ENCODE peak calls at places on chromosomes 12 and 14, in eight cellular contexts. H is hippocampal formation, A is D341Med, K is cardiac fibroblast, V is LHCN-M2, Q is Calu3, E is GM23338, X is OCI-M1. C is an unnamed sample.

GRCh38 chr14:72810201-72810600 is 83.7 kb downstream of the DPF3 start:
- DNase-seq in E (no peak), X (no peak), Q (no peak), K (peak; percentile 27), V (no peak), A (no peak), H (no peak), C (no peak)

GRCh38 chr14:96634481-96634880 is 132.3 kb downstream of the PAPOLA start:
- DNase-seq in X (no peak), A (peak; percentile 15), V (no peak), H (no peak), Q (no peak), E (no peak), K (no peak), C (peak; percentile 17)

GRCh38 chr14:69363055-69363454 is 35.0 kb downstream of the ERH start:
- DNase-seq in K (peak; percentile 48), X (no peak), E (peak; percentile 72), Q (no peak), V (no peak), H (peak; percentile 10), A (peak; percentile 56), C (no peak)

GRCh38 chr12:114783176-114783575 is 99.2 kb upstream of the TBX3 start:
- DNase-seq in V (no peak), K (no peak), Q (no peak), E (no peak), X (no peak), A (no peak), H (no peak), C (no peak)

GRCh38 chr14:76773188-76773885 is 12.1 kb downstream of the VASH1 start:
- DNase-seq in X (peak; percentile 85), H (no peak), K (peak; percentile 80), E (no peak), Q (peak; percentile 75), V (peak; percentile 78), A (no peak), C (peak; percentile 59)

GRCh38 chr14:82533351-82533750 is 999.7 kb upstream of the SEL1L start:
- DNase-seq in A (no peak), V (no peak), Q (no peak), X (no peak), K (no peak), H (no peak), E (no peak), C (no peak)

GRCh38 chr12:28951941-28952340 is 197.1 kb upstream of the FAR2 start:
- DNase-seq in V (no peak), H (no peak), K (no peak), A (no peak), Q (no peak), E (no peak), X (no peak), C (no peak)

GRCh38 chr12:105272814-105273416 is 36.9 kb upstream of the APPL2 start:
- DNase-seq in E (no peak), H (no peak), K (no peak), Q (no peak), A (no peak), V (no peak), X (no peak), C (no peak)

GRCh38 chr12:49609875-49610154 is 4.4 kb upstream of the FAM186B start:
- DNase-seq in V (no peak), H (no peak), K (no peak), Q (no peak), X (no peak), A (no peak), E (no peak), C (no peak)

GRCh38 chr14:78974691-78975090 is 804.5 kb downstream of the NRXN3 start:
- DNase-seq in E (no peak), H (no peak), K (peak; percentile 89), Q (no peak), X (no peak), V (no peak), A (no peak), C (no peak)

GRCh38 chr12:62606654-62607053 is 140.0 kb downstream of the MON2 start:
- DNase-seq in H (no peak), A (no peak), X (no peak), K (no peak), V (no peak), Q (no peak), E (no peak), C (no peak)

GRCh38 chr14:102140027-102140749 is 491 bp downstream of the WDR20 start:
- DNase-seq in K (peak; percentile 27), V (peak; percentile 18), X (peak; percentile 24), Q (peak; percentile 29), H (peak; percentile 57), E (peak; percentile 43), A (peak; percentile 56), C (peak; percentile 46)

GRCh38 chr14:26765768-26766550 is 168.1 kb upstream of the NOVA1 start:
- DNase-seq in V (peak; percentile 86), H (no peak), Q (no peak), X (no peak), K (peak; percentile 94), A (no peak), E (no peak), C (peak; percentile 41)

GRCh38 chr14:55297611-55298323 is 26.5 kb downstream of the FBXO34 start:
- DNase-seq in X (no peak), A (no peak), H (no peak), E (peak; percentile 27), V (no peak), K (no peak), Q (peak; percentile 62), C (peak; percentile 81)

GRCh38 chr14:100082723-100083122 is 17.5 kb downstream of the EVL start:
- DNase-seq in E (no peak), Q (no peak), X (no peak), A (no peak), V (no peak), K (no peak), H (no peak), C (no peak)

GRCh38 chr12:18206198-18206597 is 55.1 kb upstream of the PIK3C2G start:
- DNase-seq in V (no peak), K (no peak), E (no peak), A (no peak), X (no peak), Q (no peak), H (no peak), C (no peak)

GRCh38 chr12:92784795-92785562 is 82.2 kb downstream of the PLEKHG7 start:
- DNase-seq in Q (peak; percentile 45), H (no peak), V (peak; percentile 76), K (peak; percentile 84), E (peak; percentile 88), X (peak; percentile 89), A (peak; percentile 70), C (no peak)

GRCh38 chr14:104299993-104300761 is 161.8 kb downstream of the KIF26A start:
- DNase-seq in A (no peak), V (no peak), K (no peak), H (no peak), Q (no peak), X (no peak), E (no peak), C (no peak)

GRCh38 chr12:132281021-132281420 is 48.4 kb downstream of the GALNT9 start:
- DNase-seq in A (no peak), E (no peak), X (no peak), H (no peak), V (no peak), K (no peak), Q (no peak), C (no peak)

GRCh38 chr14:105853089-105853906 is 326.9 kb downstream of the TMEM121 start:
- DNase-seq in K (no peak), A (peak; percentile 12), V (no peak), H (no peak), E (no peak), Q (no peak), X (no peak), C (no peak)

GRCh38 chr12:34287986-34288962 is 266.0 kb downstream of the ALG10 start:
- DNase-seq in Q (no peak), X (no peak), A (no peak), K (no peak), V (no peak), E (no peak), H (no peak), C (no peak)

GRCh38 chr14:23071244-23071974 is 14.1 kb upstream of the CDH24 start:
- DNase-seq in E (peak; percentile 95), H (no peak), A (peak; percentile 92), Q (peak; percentile 80), V (peak; percentile 93), X (no peak), K (peak; percentile 92), C (peak; percentile 85)

GRCh38 chr14:27040552-27040951 is 442.7 kb upstream of the NOVA1 start:
- DNase-seq in E (no peak), X (no peak), K (no peak), H (no peak), A (no peak), Q (no peak), V (no peak), C (no peak)

GRCh38 chr12:69985656-69986055 is 160.6 kb downstream of the MYRFL start:
- DNase-seq in A (peak; percentile 67), E (peak; percentile 62), V (no peak), K (no peak), X (peak; percentile 62), H (no peak), Q (peak; percentile 73), C (no peak)

GRCh38 chr12:10900530-10900929 is 8.8 kb downstream of the TAS2R13 start:
- DNase-seq in V (no peak), Q (no peak), H (no peak), X (no peak), A (no peak), E (no peak), K (no peak), C (no peak)

GRCh38 chr14:55324812-55325211 is 53.6 kb downstream of the FBXO34 start:
- DNase-seq in H (no peak), K (no peak), E (no peak), V (no peak), Q (no peak), X (no peak), A (no peak), C (no peak)

GRCh38 chr12:67617619-67618018 is 30.9 kb upstream of the DYRK2 start:
- DNase-seq in V (no peak), H (no peak), Q (no peak), A (no peak), K (no peak), X (no peak), E (peak; percentile 25), C (no peak)